ENCODE peak calls at places on chromosomes 11 and 22, in six cellular contexts. J is HCT116, X is mammary epithelial cell, F is fibroblast of lung, N is breast epithelium, E is OCI-LY7. O is an unnamed sample.
A peak's percentile ranks its signal among the peaks of the same experiment; 100 is the strongest.

GRCh38 chr22:38984224-38984623 is 2.1 kb downstream of the APOBEC3B start:
- DNase-seq in F (no peak), N (no peak), X (no peak), J (no peak), E (peak; percentile 50), O (no peak)

GRCh38 chr11:122647728-122648127 is 7.8 kb upstream of the UBASH3B start:
- DNase-seq in E (no peak), J (no peak), F (no peak), X (no peak), N (no peak), O (no peak)

GRCh38 chr11:66082936-66083698 is 13.0 kb downstream of the PACS1 start:
- DNase-seq in N (no peak), J (no peak), E (no peak), X (no peak), F (peak; percentile 59), O (peak; percentile 46)

GRCh38 chr11:57248780-57249383 is 11.8 kb upstream of the APLNR start:
- DNase-seq in X (peak; percentile 52), E (peak; percentile 49), J (peak; percentile 27), N (no peak), F (peak; percentile 50), O (peak; percentile 83)

GRCh38 chr22:29346659-29347058 is 31.2 kb upstream of the RASL10A start:
- DNase-seq in E (no peak), N (no peak), X (no peak), F (no peak), J (no peak), O (no peak)

GRCh38 chr11:111019931-111020381 is 225.6 kb upstream of the POU2AF2 start:
- DNase-seq in F (no peak), J (no peak), E (no peak), X (no peak), N (no peak), O (peak; percentile 56)

GRCh38 chr22:31607696-31608095 is 54.3 kb downstream of the PISD start:
- DNase-seq in J (no peak), N (no peak), X (no peak), E (no peak), F (no peak), O (no peak)

GRCh38 chr22:46104170-46104880 is 46.0 kb upstream of the PPARA start:
- DNase-seq in E (no peak), J (no peak), X (peak; percentile 46), N (no peak), F (peak; percentile 61), O (no peak)

GRCh38 chr11:64987998-64988854 is 8.5 kb downstream of the BATF2 start:
- DNase-seq in E (peak; percentile 34), N (no peak), F (no peak), J (no peak), X (no peak), O (no peak)

GRCh38 chr22:19810381-19811141 is 44.1 kb downstream of the GNB1L start:
- DNase-seq in F (peak; percentile 96), X (no peak), E (no peak), J (no peak), N (peak; percentile 49), O (no peak)

GRCh38 chr11:8262552-8263108 is 1.0 kb downstream of the LMO1 start:
- DNase-seq in N (peak; percentile 50), F (peak; percentile 79), J (no peak), E (no peak), X (peak; percentile 51), O (peak; percentile 66)

GRCh38 chr11:126653040-126653439 is 297.6 kb downstream of the ST3GAL4 start:
- DNase-seq in X (no peak), J (no peak), F (no peak), E (no peak), N (no peak), O (no peak)

GRCh38 chr11:67351275-67352005 is 1.9 kb downstream of the POLD4 start:
- DNase-seq in X (peak; percentile 77), N (no peak), E (peak; percentile 84), F (peak; percentile 67), J (peak; percentile 62), O (peak; percentile 86)

GRCh38 chr22:48442663-48443062 is 1385.0 kb downstream of the BRD1 start:
- DNase-seq in X (no peak), E (no peak), N (no peak), F (no peak), J (no peak), O (no peak)
- H3K9me3 ChIP-seq in X (peaks cover 55% of the 10 kb centered on the region), E (no peaks in the 10 kb centered on the region), N (no peaks in the 10 kb centered on the region), F (no peaks in the 10 kb centered on the region), J (no peaks in the 10 kb centered on the region), O (no peaks in the 10 kb centered on the region)

DNA sequence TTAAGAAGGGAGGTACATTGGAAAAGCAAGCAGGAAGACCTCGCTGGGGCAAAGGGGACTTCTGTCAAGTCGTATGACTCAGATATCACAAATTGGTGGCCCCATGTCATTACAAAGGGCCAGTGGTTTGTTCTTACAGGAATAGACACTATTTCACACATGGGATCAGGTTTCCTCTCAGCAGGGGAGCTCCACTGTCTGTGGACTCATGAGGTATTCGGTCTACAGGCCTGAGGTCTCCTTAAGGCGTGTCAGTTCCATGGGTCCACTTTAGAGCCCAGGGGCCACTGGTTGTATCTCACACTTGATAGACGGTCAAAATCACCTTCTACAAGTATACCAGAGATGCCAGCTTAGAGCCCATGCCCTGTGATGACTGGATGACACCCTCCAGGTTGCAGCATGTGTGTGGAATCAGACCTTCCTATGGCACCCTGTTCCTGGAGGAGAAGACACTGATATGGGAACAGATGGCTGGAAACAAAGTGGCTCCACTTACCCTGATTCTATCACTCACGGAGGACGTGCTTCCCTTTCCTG is 288.1 kb upstream of the B3GAT1 start:
- DNase-seq in F (no peak), J (no peak), E (no peak), N (no peak), X (no peak), O (no peak)
- TF ChIP-seq CTCF in F (no peak), J (no peak), E (no peak), N (no peak), X (no peak), O (no peak)

GRCh38 chr22:49159711-49160110 is 668.0 kb downstream of the BRD1 start:
- DNase-seq in N (peak; percentile 24), E (no peak), X (no peak), J (no peak), F (no peak), O (no peak)
- H3K9me3 ChIP-seq in N (no peaks in the 10 kb centered on the region), E (no peaks in the 10 kb centered on the region), X (peaks cover 70% of the 10 kb centered on the region), J (no peaks in the 10 kb centered on the region), F (no peaks in the 10 kb centered on the region), O (no peaks in the 10 kb centered on the region)

GRCh38 chr22:21707677-21708076 is 27.9 kb downstream of the YPEL1 start:
- DNase-seq in N (no peak), X (no peak), J (no peak), F (no peak), E (peak; percentile 74), O (no peak)
- TF ChIP-seq CTCF in N (no peak), X (no peak), J (no peak), F (no peak), E (no peak), O (no peak)

GRCh38 chr22:49271831-49272230 is 555.8 kb downstream of the BRD1 start:
- DNase-seq in F (no peak), E (no peak), N (no peak), X (no peak), J (no peak), O (no peak)
- H3K9me3 ChIP-seq in F (no peaks in the 10 kb centered on the region), E (no peaks in the 10 kb centered on the region), N (no peaks in the 10 kb centered on the region), X (peaks cover 40% of the 10 kb centered on the region), J (no peaks in the 10 kb centered on the region), O (no peaks in the 10 kb centered on the region)